ENCODE peak calls at places on chromosomes 3 and 15, in seven cellular contexts. One of them, this sample, is unnamed.
A peak's percentile ranks its signal among the peaks of the same experiment; 100 is the strongest.

GRCh38 chr15:75508741-75509532 is 57.4 kb upstream of the SIN3A start:
- DNase-seq in left ventricle myocardium inferior: no peak
- DNase-seq in transverse colon: no peak
- DNase-seq in GM04503: no peak
- DNase-seq in HTR-8/SVneo: no peak
- DNase-seq in KBM-7: peak; percentile 73
- DNase-seq in activated CD4-positive, alpha-beta T cell treated with anti-CD3 and anti-CD28 coated beads, Interleukin-2, amount 10 ng/mL, durations not matched to agents 7 days and 5 days: peak; percentile 53
- DNase-seq in this sample: peak; percentile 59

GRCh38 chr3:23325466-23326065 is 122.4 kb downstream of the UBE2E2 start:
- DNase-seq in left ventricle myocardium inferior: no peak
- DNase-seq in activated CD4-positive, alpha-beta T cell treated with anti-CD3 and anti-CD28 coated beads, Interleukin-2, amount 10 ng/mL, durations not matched to agents 7 days and 5 days: no peak
- DNase-seq in GM04503: no peak
- DNase-seq in transverse colon: no peak
- DNase-seq in HTR-8/SVneo: no peak
- DNase-seq in KBM-7: no peak
- DNase-seq in this sample: no peak

GRCh38 chr15:64694816-64695215 is 80.6 kb downstream of the RBPMS2 start:
- DNase-seq in GM04503: no peak
- DNase-seq in activated CD4-positive, alpha-beta T cell treated with anti-CD3 and anti-CD28 coated beads, Interleukin-2, amount 10 ng/mL, durations not matched to agents 7 days and 5 days: no peak
- DNase-seq in transverse colon: no peak
- DNase-seq in KBM-7: no peak
- DNase-seq in left ventricle myocardium inferior: no peak
- DNase-seq in HTR-8/SVneo: no peak
- DNase-seq in this sample: no peak

GRCh38 chr3:61199843-61200242 is 51.4 kb downstream of the FHIT start:
- DNase-seq in left ventricle myocardium inferior: no peak
- DNase-seq in KBM-7: no peak
- DNase-seq in activated CD4-positive, alpha-beta T cell treated with anti-CD3 and anti-CD28 coated beads, Interleukin-2, amount 10 ng/mL, durations not matched to agents 7 days and 5 days: no peak
- DNase-seq in transverse colon: no peak
- DNase-seq in GM04503: no peak
- DNase-seq in HTR-8/SVneo: no peak
- DNase-seq in this sample: no peak

GRCh38 chr15:98735895-98736617 is 87.7 kb downstream of the IGF1R start:
- DNase-seq in HTR-8/SVneo: no peak
- DNase-seq in activated CD4-positive, alpha-beta T cell treated with anti-CD3 and anti-CD28 coated beads, Interleukin-2, amount 10 ng/mL, durations not matched to agents 7 days and 5 days: no peak
- DNase-seq in transverse colon: no peak
- DNase-seq in KBM-7: no peak
- DNase-seq in GM04503: no peak
- DNase-seq in left ventricle myocardium inferior: no peak
- DNase-seq in this sample: no peak

GRCh38 chr3:139586420-139587017 is 47.0 kb upstream of the RBP1 start:
- DNase-seq in GM04503: no peak
- DNase-seq in activated CD4-positive, alpha-beta T cell treated with anti-CD3 and anti-CD28 coated beads, Interleukin-2, amount 10 ng/mL, durations not matched to agents 7 days and 5 days: no peak
- DNase-seq in HTR-8/SVneo: no peak
- DNase-seq in transverse colon: no peak
- DNase-seq in left ventricle myocardium inferior: no peak
- DNase-seq in KBM-7: no peak
- DNase-seq in this sample: no peak

GRCh38 chr3:18780941-18781340 is 355.8 kb upstream of the SATB1 start:
- DNase-seq in left ventricle myocardium inferior: no peak
- DNase-seq in transverse colon: no peak
- DNase-seq in GM04503: no peak
- DNase-seq in KBM-7: no peak
- DNase-seq in activated CD4-positive, alpha-beta T cell treated with anti-CD3 and anti-CD28 coated beads, Interleukin-2, amount 10 ng/mL, durations not matched to agents 7 days and 5 days: no peak
- DNase-seq in HTR-8/SVneo: no peak
- DNase-seq in this sample: no peak

GRCh38 chr3:78887029-78887428 is 880.8 kb downstream of the ROBO1 start:
- DNase-seq in activated CD4-positive, alpha-beta T cell treated with anti-CD3 and anti-CD28 coated beads, Interleukin-2, amount 10 ng/mL, durations not matched to agents 7 days and 5 days: no peak
- DNase-seq in left ventricle myocardium inferior: no peak
- DNase-seq in HTR-8/SVneo: no peak
- DNase-seq in transverse colon: no peak
- DNase-seq in GM04503: peak; percentile 14
- DNase-seq in KBM-7: no peak
- DNase-seq in this sample: peak; percentile 66

GRCh38 chr3:43155464-43156121 is 49.7 kb upstream of the POMGNT2 start:
- DNase-seq in KBM-7: peak; percentile 69
- DNase-seq in activated CD4-positive, alpha-beta T cell treated with anti-CD3 and anti-CD28 coated beads, Interleukin-2, amount 10 ng/mL, durations not matched to agents 7 days and 5 days: no peak
- DNase-seq in GM04503: peak; percentile 49
- DNase-seq in HTR-8/SVneo: peak; percentile 71
- DNase-seq in left ventricle myocardium inferior: peak; percentile 60
- DNase-seq in transverse colon: peak; percentile 49
- DNase-seq in this sample: peak; percentile 76

GRCh38 chr3:31361391-31362273 is 171.1 kb upstream of the STT3B start:
- DNase-seq in GM04503: peak; percentile 81
- DNase-seq in HTR-8/SVneo: peak; percentile 48
- DNase-seq in activated CD4-positive, alpha-beta T cell treated with anti-CD3 and anti-CD28 coated beads, Interleukin-2, amount 10 ng/mL, durations not matched to agents 7 days and 5 days: no peak
- DNase-seq in left ventricle myocardium inferior: no peak
- DNase-seq in transverse colon: no peak
- DNase-seq in KBM-7: no peak
- DNase-seq in this sample: peak; percentile 88

GRCh38 chr3:16364963-16365362 is 100.0 kb downstream of the OXNAD1 start:
- DNase-seq in transverse colon: no peak
- DNase-seq in GM04503: no peak
- DNase-seq in activated CD4-positive, alpha-beta T cell treated with anti-CD3 and anti-CD28 coated beads, Interleukin-2, amount 10 ng/mL, durations not matched to agents 7 days and 5 days: no peak
- DNase-seq in KBM-7: no peak
- DNase-seq in left ventricle myocardium inferior: no peak
- DNase-seq in HTR-8/SVneo: no peak
- DNase-seq in this sample: no peak

GRCh38 chr3:46845860-46846623 is 17.2 kb downstream of the MYL3 start:
- DNase-seq in left ventricle myocardium inferior: peak; percentile 82
- DNase-seq in activated CD4-positive, alpha-beta T cell treated with anti-CD3 and anti-CD28 coated beads, Interleukin-2, amount 10 ng/mL, durations not matched to agents 7 days and 5 days: peak; percentile 69
- DNase-seq in GM04503: no peak
- DNase-seq in transverse colon: peak; percentile 79
- DNase-seq in KBM-7: no peak
- DNase-seq in HTR-8/SVneo: no peak
- DNase-seq in this sample: peak; percentile 58

GRCh38 chr3:197793246-197793645 is 2.2 kb downstream of the LRCH3 start:
- DNase-seq in transverse colon: no peak
- DNase-seq in GM04503: no peak
- DNase-seq in KBM-7: peak; percentile 26
- DNase-seq in left ventricle myocardium inferior: no peak
- DNase-seq in activated CD4-positive, alpha-beta T cell treated with anti-CD3 and anti-CD28 coated beads, Interleukin-2, amount 10 ng/mL, durations not matched to agents 7 days and 5 days: peak; percentile 8
- DNase-seq in HTR-8/SVneo: peak; percentile 31
- DNase-seq in this sample: peak; percentile 66

GRCh38 chr3:129119365-129120100 is 2.1 kb downstream of the RAB43 start:
- DNase-seq in left ventricle myocardium inferior: no peak
- DNase-seq in GM04503: no peak
- DNase-seq in KBM-7: peak; percentile 28
- DNase-seq in HTR-8/SVneo: no peak
- DNase-seq in activated CD4-positive, alpha-beta T cell treated with anti-CD3 and anti-CD28 coated beads, Interleukin-2, amount 10 ng/mL, durations not matched to agents 7 days and 5 days: peak; percentile 40
- DNase-seq in transverse colon: peak; percentile 76
- DNase-seq in this sample: no peak

GRCh38 chr3:152389316-152389934 is 120.7 kb downstream of the MBNL1 start:
- DNase-seq in KBM-7: no peak
- DNase-seq in HTR-8/SVneo: no peak
- DNase-seq in GM04503: no peak
- DNase-seq in transverse colon: no peak
- DNase-seq in activated CD4-positive, alpha-beta T cell treated with anti-CD3 and anti-CD28 coated beads, Interleukin-2, amount 10 ng/mL, durations not matched to agents 7 days and 5 days: no peak
- DNase-seq in left ventricle myocardium inferior: no peak
- DNase-seq in this sample: no peak

GRCh38 chr3:197038604-197039003 is 9.0 kb upstream of the MELTF start:
- DNase-seq in KBM-7: no peak
- DNase-seq in activated CD4-positive, alpha-beta T cell treated with anti-CD3 and anti-CD28 coated beads, Interleukin-2, amount 10 ng/mL, durations not matched to agents 7 days and 5 days: no peak
- DNase-seq in left ventricle myocardium inferior: no peak
- DNase-seq in HTR-8/SVneo: no peak
- DNase-seq in transverse colon: no peak
- DNase-seq in GM04503: no peak
- DNase-seq in this sample: no peak

GRCh38 chr3:126450744-126451143 is 24.9 kb downstream of the ZXDC start:
- DNase-seq in KBM-7: no peak
- DNase-seq in GM04503: no peak
- DNase-seq in left ventricle myocardium inferior: no peak
- DNase-seq in activated CD4-positive, alpha-beta T cell treated with anti-CD3 and anti-CD28 coated beads, Interleukin-2, amount 10 ng/mL, durations not matched to agents 7 days and 5 days: no peak
- DNase-seq in HTR-8/SVneo: no peak
- DNase-seq in transverse colon: no peak
- DNase-seq in this sample: no peak

GRCh38 chr3:127461286-127461685 is 129.2 kb downstream of the TPRA1 start:
- DNase-seq in activated CD4-positive, alpha-beta T cell treated with anti-CD3 and anti-CD28 coated beads, Interleukin-2, amount 10 ng/mL, durations not matched to agents 7 days and 5 days: no peak
- DNase-seq in transverse colon: no peak
- DNase-seq in left ventricle myocardium inferior: no peak
- DNase-seq in GM04503: no peak
- DNase-seq in HTR-8/SVneo: no peak
- DNase-seq in KBM-7: no peak
- DNase-seq in this sample: no peak

GRCh38 chr3:33313331-33313730 is 36.1 kb downstream of the FBXL2 start:
- DNase-seq in GM04503: no peak
- DNase-seq in HTR-8/SVneo: no peak
- DNase-seq in transverse colon: no peak
- DNase-seq in KBM-7: no peak
- DNase-seq in activated CD4-positive, alpha-beta T cell treated with anti-CD3 and anti-CD28 coated beads, Interleukin-2, amount 10 ng/mL, durations not matched to agents 7 days and 5 days: no peak
- DNase-seq in left ventricle myocardium inferior: no peak
- DNase-seq in this sample: no peak

GRCh38 chr15:85582719-85583089 is 202.3 kb downstream of the AKAP13 start:
- DNase-seq in GM04503: no peak
- DNase-seq in left ventricle myocardium inferior: peak; percentile 55
- DNase-seq in transverse colon: peak; percentile 75
- DNase-seq in KBM-7: no peak
- DNase-seq in activated CD4-positive, alpha-beta T cell treated with anti-CD3 and anti-CD28 coated beads, Interleukin-2, amount 10 ng/mL, durations not matched to agents 7 days and 5 days: peak; percentile 82
- DNase-seq in HTR-8/SVneo: no peak
- DNase-seq in this sample: peak; percentile 73

GRCh38 chr3:104606812-104607211 is 759.9 kb upstream of the ALCAM start:
- DNase-seq in HTR-8/SVneo: no peak
- DNase-seq in activated CD4-positive, alpha-beta T cell treated with anti-CD3 and anti-CD28 coated beads, Interleukin-2, amount 10 ng/mL, durations not matched to agents 7 days and 5 days: no peak
- DNase-seq in transverse colon: no peak
- DNase-seq in GM04503: no peak
- DNase-seq in KBM-7: no peak
- DNase-seq in left ventricle myocardium inferior: no peak
- DNase-seq in this sample: no peak

GRCh38 chr15:82297546-82297945 is 34.9 kb downstream of the SAXO2 start:
- DNase-seq in left ventricle myocardium inferior: no peak
- DNase-seq in KBM-7: no peak
- DNase-seq in activated CD4-positive, alpha-beta T cell treated with anti-CD3 and anti-CD28 coated beads, Interleukin-2, amount 10 ng/mL, durations not matched to agents 7 days and 5 days: no peak
- DNase-seq in HTR-8/SVneo: no peak
- DNase-seq in transverse colon: no peak
- DNase-seq in GM04503: no peak
- DNase-seq in this sample: no peak

GRCh38 chr3:10337323-10338163 is 16.6 kb upstream of the SEC13 start:
- DNase-seq in activated CD4-positive, alpha-beta T cell treated with anti-CD3 and anti-CD28 coated beads, Interleukin-2, amount 10 ng/mL, durations not matched to agents 7 days and 5 days: no peak
- DNase-seq in transverse colon: no peak
- DNase-seq in HTR-8/SVneo: no peak
- DNase-seq in GM04503: no peak
- DNase-seq in left ventricle myocardium inferior: no peak
- DNase-seq in KBM-7: no peak
- DNase-seq in this sample: no peak

GRCh38 chr3:64311424-64311920 is 86.2 kb upstream of the PRICKLE2 start:
- DNase-seq in KBM-7: no peak
- DNase-seq in HTR-8/SVneo: no peak
- DNase-seq in GM04503: no peak
- DNase-seq in transverse colon: no peak
- DNase-seq in activated CD4-positive, alpha-beta T cell treated with anti-CD3 and anti-CD28 coated beads, Interleukin-2, amount 10 ng/mL, durations not matched to agents 7 days and 5 days: no peak
- DNase-seq in left ventricle myocardium inferior: no peak
- DNase-seq in this sample: peak; percentile 40

GRCh38 chr3:4409415-4409814 is 57.7 kb downstream of the SUMF1 start:
- DNase-seq in KBM-7: no peak
- DNase-seq in activated CD4-positive, alpha-beta T cell treated with anti-CD3 and anti-CD28 coated beads, Interleukin-2, amount 10 ng/mL, durations not matched to agents 7 days and 5 days: no peak
- DNase-seq in transverse colon: no peak
- DNase-seq in GM04503: no peak
- DNase-seq in HTR-8/SVneo: no peak
- DNase-seq in left ventricle myocardium inferior: no peak
- DNase-seq in this sample: no peak

GRCh38 chr3:149152420-149152819 is 23.0 kb downstream of the HPS3 start:
- DNase-seq in left ventricle myocardium inferior: no peak
- DNase-seq in activated CD4-positive, alpha-beta T cell treated with anti-CD3 and anti-CD28 coated beads, Interleukin-2, amount 10 ng/mL, durations not matched to agents 7 days and 5 days: peak; percentile 26
- DNase-seq in transverse colon: no peak
- DNase-seq in GM04503: no peak
- DNase-seq in HTR-8/SVneo: no peak
- DNase-seq in KBM-7: peak; percentile 63
- DNase-seq in this sample: peak; percentile 91

GRCh38 chr15:27679203-27679602 is 419.9 kb downstream of the OCA2 start:
- DNase-seq in KBM-7: no peak
- DNase-seq in activated CD4-positive, alpha-beta T cell treated with anti-CD3 and anti-CD28 coated beads, Interleukin-2, amount 10 ng/mL, durations not matched to agents 7 days and 5 days: no peak
- DNase-seq in left ventricle myocardium inferior: no peak
- DNase-seq in transverse colon: no peak
- DNase-seq in GM04503: no peak
- DNase-seq in HTR-8/SVneo: no peak
- DNase-seq in this sample: no peak